ENCODE peak calls at places on chromosome 10, in six cellular contexts. One of them, this sample, is unnamed.

GRCh38 chr10:35135861-35136260 is 9.2 kb downstream of the CREM start:
- DNase-seq in GM06990: no peak
- DNase-seq in IMR-90: peak
- DNase-seq in colonic mucosa: no peak
- DNase-seq in psoas muscle: no peak
- DNase-seq in fibroblast of villous mesenchyme: no peak
- DNase-seq in this sample: peak

GRCh38 chr10:132143162-132143561 is 43.6 kb upstream of the DPYSL4 start:
- DNase-seq in GM06990: no peak
- DNase-seq in IMR-90: no peak
- DNase-seq in colonic mucosa: no peak
- DNase-seq in psoas muscle: no peak
- DNase-seq in fibroblast of villous mesenchyme: no peak
- DNase-seq in this sample: no peak

GRCh38 chr10:182441-183201 is 47.4 kb downstream of the ZMYND11 start:
- DNase-seq in GM06990: peak
- DNase-seq in IMR-90: peak
- DNase-seq in colonic mucosa: no peak
- DNase-seq in psoas muscle: no peak
- DNase-seq in fibroblast of villous mesenchyme: peak
- DNase-seq in this sample: no peak

GRCh38 chr10:82150123-82150900 is 275.3 kb downstream of the NRG3 start:
- DNase-seq in GM06990: no peak
- DNase-seq in IMR-90: no peak
- DNase-seq in colonic mucosa: no peak
- DNase-seq in psoas muscle: no peak
- DNase-seq in fibroblast of villous mesenchyme: peak
- DNase-seq in this sample: no peak

GRCh38 chr10:33055636-33056035 is 97.6 kb upstream of the ITGB1 start:
- DNase-seq in GM06990: no peak
- DNase-seq in IMR-90: peak
- DNase-seq in colonic mucosa: no peak
- DNase-seq in psoas muscle: no peak
- DNase-seq in fibroblast of villous mesenchyme: no peak
- DNase-seq in this sample: peak

GRCh38 chr10:125132331-125132730 is 28.0 kb downstream of the CTBP2 start:
- DNase-seq in GM06990: no peak
- DNase-seq in IMR-90: peak
- DNase-seq in colonic mucosa: no peak
- DNase-seq in psoas muscle: no peak
- DNase-seq in fibroblast of villous mesenchyme: peak
- DNase-seq in this sample: no peak

GRCh38 chr10:79981673-79982485 is 33.0 kb upstream of the SFTPD start:
- DNase-seq in GM06990: no peak
- DNase-seq in IMR-90: peak
- DNase-seq in colonic mucosa: peak
- DNase-seq in psoas muscle: peak
- DNase-seq in fibroblast of villous mesenchyme: peak
- DNase-seq in this sample: peak

GRCh38 chr10:72885953-72886352 is 7.6 kb upstream of the OIT3 start:
- DNase-seq in GM06990: no peak
- DNase-seq in IMR-90: no peak
- DNase-seq in colonic mucosa: no peak
- DNase-seq in psoas muscle: no peak
- DNase-seq in fibroblast of villous mesenchyme: no peak
- DNase-seq in this sample: no peak

GRCh38 chr10:110007171-110007700 is 548 bp upstream of the ADD3 start:
- DNase-seq in GM06990: no peak
- DNase-seq in IMR-90: peak
- DNase-seq in colonic mucosa: peak
- DNase-seq in psoas muscle: no peak
- DNase-seq in fibroblast of villous mesenchyme: no peak
- DNase-seq in this sample: peak

GRCh38 chr10:33262871-33263270 is 71.6 kb downstream of the NRP1 start:
- DNase-seq in GM06990: no peak
- DNase-seq in IMR-90: no peak
- DNase-seq in colonic mucosa: no peak
- DNase-seq in psoas muscle: no peak
- DNase-seq in fibroblast of villous mesenchyme: no peak
- DNase-seq in this sample: no peak

GRCh38 chr10:31028076-31028475 is 3.6 kb downstream of the ZNF438 start:
- DNase-seq in GM06990: no peak
- DNase-seq in IMR-90: no peak
- DNase-seq in colonic mucosa: no peak
- DNase-seq in psoas muscle: no peak
- DNase-seq in fibroblast of villous mesenchyme: no peak
- DNase-seq in this sample: peak

GRCh38 chr10:1735562-1735961 is 1.8 kb downstream of the ADARB2 start:
- DNase-seq in GM06990: no peak
- DNase-seq in IMR-90: no peak
- DNase-seq in colonic mucosa: no peak
- DNase-seq in psoas muscle: no peak
- DNase-seq in fibroblast of villous mesenchyme: no peak
- DNase-seq in this sample: no peak

GRCh38 chr10:79112898-79113431 is 44.2 kb downstream of the ZMIZ1 start:
- DNase-seq in GM06990: no peak
- DNase-seq in IMR-90: peak
- DNase-seq in colonic mucosa: no peak
- DNase-seq in psoas muscle: peak
- DNase-seq in fibroblast of villous mesenchyme: peak
- DNase-seq in this sample: peak

GRCh38 chr10:131738396-131738735 is 162.4 kb upstream of the PPP2R2D start:
- DNase-seq in GM06990: no peak
- DNase-seq in IMR-90: no peak
- DNase-seq in colonic mucosa: no peak
- DNase-seq in psoas muscle: no peak
- DNase-seq in fibroblast of villous mesenchyme: no peak
- DNase-seq in this sample: no peak

GRCh38 chr10:71381611-71382010 is 15.1 kb upstream of the CDH23 start:
- DNase-seq in GM06990: no peak
- DNase-seq in IMR-90: no peak
- DNase-seq in colonic mucosa: no peak
- DNase-seq in psoas muscle: no peak
- DNase-seq in fibroblast of villous mesenchyme: no peak
- DNase-seq in this sample: no peak

GRCh38 chr10:111874586-111874985 is 309.0 kb downstream of the GPAM start:
- DNase-seq in GM06990: no peak
- DNase-seq in IMR-90: no peak
- DNase-seq in colonic mucosa: no peak
- DNase-seq in psoas muscle: no peak
- DNase-seq in fibroblast of villous mesenchyme: no peak
- DNase-seq in this sample: peak

GRCh38 chr10:43867667-43868361 is 219.1 kb upstream of the ZNF32 start:
- DNase-seq in GM06990: no peak
- DNase-seq in IMR-90: peak
- DNase-seq in colonic mucosa: no peak
- DNase-seq in psoas muscle: no peak
- DNase-seq in fibroblast of villous mesenchyme: peak
- DNase-seq in this sample: peak

GRCh38 chr10:115129752-115130151 is 36.6 kb downstream of the ATRNL1 start:
- DNase-seq in GM06990: peak
- DNase-seq in IMR-90: peak
- DNase-seq in colonic mucosa: no peak
- DNase-seq in psoas muscle: no peak
- DNase-seq in fibroblast of villous mesenchyme: peak
- DNase-seq in this sample: peak

GRCh38 chr10:79298403-79299244 is 48.6 kb upstream of the PPIF start:
- DNase-seq in GM06990: no peak
- DNase-seq in IMR-90: peak
- DNase-seq in colonic mucosa: peak
- DNase-seq in psoas muscle: peak
- DNase-seq in fibroblast of villous mesenchyme: peak
- DNase-seq in this sample: peak

GRCh38 chr10:45379891-45380540 is 6.0 kb downstream of the ALOX5 start:
- DNase-seq in GM06990: no peak
- DNase-seq in IMR-90: no peak
- DNase-seq in colonic mucosa: peak
- DNase-seq in psoas muscle: no peak
- DNase-seq in fibroblast of villous mesenchyme: no peak
- DNase-seq in this sample: no peak

GRCh38 chr10:97888641-97889262 is 39.1 kb downstream of the GOLGA7B start:
- DNase-seq in GM06990: no peak
- DNase-seq in IMR-90: peak
- DNase-seq in colonic mucosa: no peak
- DNase-seq in psoas muscle: no peak
- DNase-seq in fibroblast of villous mesenchyme: peak
- DNase-seq in this sample: peak

GRCh38 chr10:75191821-75192568 is 18.6 kb upstream of the VDAC2 start:
- DNase-seq in GM06990: no peak
- DNase-seq in IMR-90: peak
- DNase-seq in colonic mucosa: peak
- DNase-seq in psoas muscle: peak
- DNase-seq in fibroblast of villous mesenchyme: peak
- DNase-seq in this sample: peak
- TF ChIP-seq CTCF in GM06990: no peak
- TF ChIP-seq CTCF in IMR-90: peak
- TF ChIP-seq CTCF in colonic mucosa: no peak
- TF ChIP-seq CTCF in psoas muscle: no peak
- TF ChIP-seq CTCF in fibroblast of villous mesenchyme: peak
- TF ChIP-seq CTCF in this sample: peak

GRCh38 chr10:103845983-103846382 is 9.4 kb downstream of the SH3PXD2A start:
- DNase-seq in GM06990: no peak
- DNase-seq in IMR-90: no peak
- DNase-seq in colonic mucosa: peak
- DNase-seq in psoas muscle: peak
- DNase-seq in fibroblast of villous mesenchyme: no peak
- DNase-seq in this sample: no peak

GRCh38 chr10:103849212-103849877 is 6.0 kb downstream of the SH3PXD2A start:
- DNase-seq in GM06990: no peak
- DNase-seq in IMR-90: no peak
- DNase-seq in colonic mucosa: peak
- DNase-seq in psoas muscle: no peak
- DNase-seq in fibroblast of villous mesenchyme: no peak
- DNase-seq in this sample: no peak

GRCh38 chr10:103849880-103850571 is 5.3 kb downstream of the SH3PXD2A start:
- DNase-seq in GM06990: no peak
- DNase-seq in IMR-90: peak
- DNase-seq in colonic mucosa: peak
- DNase-seq in psoas muscle: peak
- DNase-seq in fibroblast of villous mesenchyme: peak
- DNase-seq in this sample: peak

GRCh38 chr10:103847346-103847745 is 8.0 kb downstream of the SH3PXD2A start:
- DNase-seq in GM06990: no peak
- DNase-seq in IMR-90: no peak
- DNase-seq in colonic mucosa: no peak
- DNase-seq in psoas muscle: no peak
- DNase-seq in fibroblast of villous mesenchyme: no peak
- DNase-seq in this sample: no peak

GRCh38 chr10:103847909-103848468 is 7.4 kb downstream of the SH3PXD2A start:
- DNase-seq in GM06990: no peak
- DNase-seq in IMR-90: no peak
- DNase-seq in colonic mucosa: peak
- DNase-seq in psoas muscle: no peak
- DNase-seq in fibroblast of villous mesenchyme: no peak
- DNase-seq in this sample: no peak
- TF ChIP-seq CTCF in GM06990: no peak
- TF ChIP-seq CTCF in IMR-90: peak
- TF ChIP-seq CTCF in colonic mucosa: no peak
- TF ChIP-seq CTCF in psoas muscle: peak
- TF ChIP-seq CTCF in fibroblast of villous mesenchyme: peak
- TF ChIP-seq CTCF in this sample: peak

GRCh38 chr10:70283445-70284399 is at the start of gene NPFFR1:
- DNase-seq in GM06990: no peak
- DNase-seq in IMR-90: no peak
- DNase-seq in colonic mucosa: no peak
- DNase-seq in psoas muscle: no peak
- DNase-seq in fibroblast of villous mesenchyme: no peak
- DNase-seq in this sample: no peak

GRCh38 chr10:70286616-70287015 is 2.8 kb upstream of the NPFFR1 start:
- DNase-seq in GM06990: no peak
- DNase-seq in IMR-90: no peak
- DNase-seq in colonic mucosa: no peak
- DNase-seq in psoas muscle: no peak
- DNase-seq in fibroblast of villous mesenchyme: no peak
- DNase-seq in this sample: no peak

GRCh38 chr10:70283071-70283444 is 746 bp downstream of the NPFFR1 start:
- DNase-seq in GM06990: no peak
- DNase-seq in IMR-90: no peak
- DNase-seq in colonic mucosa: no peak
- DNase-seq in psoas muscle: no peak
- DNase-seq in fibroblast of villous mesenchyme: no peak
- DNase-seq in this sample: no peak

GRCh38 chr10:70284542-70285150 is 842 bp upstream of the NPFFR1 start:
- DNase-seq in GM06990: no peak
- DNase-seq in IMR-90: no peak
- DNase-seq in colonic mucosa: no peak
- DNase-seq in psoas muscle: no peak
- DNase-seq in fibroblast of villous mesenchyme: no peak
- DNase-seq in this sample: no peak

DNA sequence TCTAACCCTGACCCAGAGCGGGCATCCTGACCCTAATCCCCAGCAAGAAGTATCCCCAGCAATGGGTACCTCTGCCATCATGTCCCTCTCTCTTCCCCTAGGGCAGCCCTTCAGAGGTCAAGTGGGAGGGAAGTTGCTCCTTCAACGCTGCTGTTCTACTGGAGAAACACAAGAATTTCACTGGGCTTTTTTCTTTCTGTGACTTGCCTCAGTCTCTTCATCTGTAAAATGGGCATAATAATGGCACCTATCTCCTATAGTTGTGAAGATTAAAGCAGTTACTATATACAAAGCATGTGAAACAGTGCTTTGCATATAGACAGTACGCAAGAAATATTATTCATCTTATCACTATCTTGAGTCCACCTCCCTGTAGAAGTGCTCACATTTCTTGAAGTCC is 1.6 kb upstream of the NPFFR1 start:
- DNase-seq in GM06990: no peak
- DNase-seq in IMR-90: no peak
- DNase-seq in colonic mucosa: no peak
- DNase-seq in psoas muscle: no peak
- DNase-seq in fibroblast of villous mesenchyme: no peak
- DNase-seq in this sample: no peak
- TF ChIP-seq CTCF in GM06990: no peak
- TF ChIP-seq CTCF in IMR-90: no peak
- TF ChIP-seq CTCF in colonic mucosa: no peak
- TF ChIP-seq CTCF in psoas muscle: no peak
- TF ChIP-seq CTCF in fibroblast of villous mesenchyme: no peak
- TF ChIP-seq CTCF in this sample: no peak

DNA sequence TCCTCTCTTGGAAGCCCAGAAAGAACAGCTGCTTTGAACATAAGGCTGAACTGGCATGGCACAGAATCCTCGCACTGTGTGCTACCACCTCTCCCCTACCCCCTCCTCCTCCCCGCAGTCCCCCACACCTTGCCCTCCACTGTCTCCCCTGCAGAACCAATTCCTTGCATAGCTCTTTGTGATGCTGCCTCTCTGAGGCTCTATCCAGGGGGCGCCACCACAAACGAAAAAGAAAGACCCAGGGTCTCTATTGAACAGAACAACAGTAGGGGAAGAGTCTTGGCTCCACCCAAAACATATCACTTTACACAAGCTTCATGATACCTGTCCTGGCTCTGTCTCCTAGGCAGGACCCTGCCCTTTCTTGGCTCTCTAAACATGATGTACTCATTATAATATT is 26.2 kb upstream of the EBLN1 start:
- DNase-seq in GM06990: no peak
- DNase-seq in IMR-90: no peak
- DNase-seq in colonic mucosa: no peak
- DNase-seq in psoas muscle: no peak
- DNase-seq in fibroblast of villous mesenchyme: no peak
- DNase-seq in this sample: no peak
- TF ChIP-seq CTCF in GM06990: peak
- TF ChIP-seq CTCF in IMR-90: no peak
- TF ChIP-seq CTCF in colonic mucosa: no peak
- TF ChIP-seq CTCF in psoas muscle: no peak
- TF ChIP-seq CTCF in fibroblast of villous mesenchyme: peak
- TF ChIP-seq CTCF in this sample: no peak

This sample was measured in AG10803.